ENCODE peak calls at places on chromosomes 13 and 19, in nine cellular contexts. V is activated gamma-delta T cell treated with anti-CD3 and anti-CD28 coated beads, Interleukin-2, amount 50 U/mL, for 16 hours; T is vagina; Z is RCC 7860; Y is CD4-positive, alpha-beta T cell; U is fibroblast of pulmonary artery; F is left lobe of liver; C is stimulated activated CD4-positive, alpha-beta T cell treated with anti-CD3 and anti-CD28 coated beads, Interleukin-1b, Interleukin-23, amount 100 ng/mL, for 48 hours; J is bronchial epithelial cell. G is an unnamed sample.

GRCh38 chr19:45419396-45419795 is 4.3 kb downstream of the ERCC1 start:
- DNase-seq in T (no peak), J (no peak), C (no peak), V (no peak), F (no peak), Y (no peak), Z (no peak), U (no peak), G (no peak)

GRCh38 chr19:50820549-50821247 is 2.9 kb downstream of the KLK1 start:
- DNase-seq in F (no peak), T (no peak), Y (no peak), C (no peak), J (no peak), Z (no peak), U (no peak), V (no peak), G (no peak)

GRCh38 chr19:1991516-1991915 is 24.0 kb downstream of the BTBD2 start:
- DNase-seq in T (no peak), V (no peak), U (no peak), J (no peak), Y (no peak), F (no peak), C (no peak), Z (no peak), G (no peak)

GRCh38 chr13:101258509-101258908 is 157.8 kb downstream of the NALCN start:
- DNase-seq in Z (no peak), T (no peak), J (no peak), C (no peak), Y (no peak), V (no peak), U (no peak), F (no peak), G (no peak)

GRCh38 chr13:48853381-48854102 is 122.2 kb upstream of the FNDC3A start:
- DNase-seq in Y (no peak), Z (peak), U (peak), J (no peak), F (no peak), V (no peak), T (no peak), C (peak), G (no peak)

GRCh38 chr19:22882797-22883196 is 50.7 kb downstream of the ZNF723 start:
- DNase-seq in V (no peak), F (no peak), T (no peak), C (no peak), U (peak), J (peak), Y (no peak), Z (no peak), G (no peak)

GRCh38 chr13:31119966-31120733 is 41.6 kb downstream of the HSPH1 start:
- DNase-seq in J (no peak), U (peak), F (no peak), V (no peak), Y (no peak), Z (no peak), T (no peak), C (peak), G (no peak)

GRCh38 chr13:114148521-114148855 is 16.1 kb upstream of the RASA3 start:
- DNase-seq in T (no peak), Y (peak), Z (no peak), U (no peak), J (no peak), V (peak), F (no peak), C (peak), G (peak)

GRCh38 chr19:39308531-39309304 is 11.9 kb downstream of the LRFN1 start:
- DNase-seq in J (peak), Y (no peak), Z (no peak), C (no peak), V (no peak), U (no peak), T (no peak), F (no peak), G (no peak)

GRCh38 chr13:101773062-101773461 is 320.6 kb downstream of the ITGBL1 start:
- DNase-seq in J (peak), Z (no peak), C (no peak), V (no peak), F (no peak), U (peak), Y (no peak), T (no peak), G (no peak)

GRCh38 chr13:74461011-74461410 is 326.8 kb upstream of the KLF12 start:
- DNase-seq in U (no peak), C (no peak), Y (no peak), T (no peak), Z (no peak), F (no peak), J (no peak), V (no peak), G (no peak)

GRCh38 chr13:76687467-76687866 is 198.7 kb downstream of the KCTD12 start:
- DNase-seq in T (no peak), Z (no peak), J (no peak), F (no peak), C (peak), Y (no peak), U (no peak), V (no peak), G (no peak)

GRCh38 chr13:21033224-21033855 is 28.0 kb downstream of the LATS2 start:
- DNase-seq in Y (no peak), V (no peak), J (no peak), F (no peak), C (no peak), Z (peak), T (no peak), U (peak), G (no peak)

GRCh38 chr19:30587869-30588268 is 215.7 kb downstream of the ZNF536 start:
- DNase-seq in F (no peak), J (no peak), U (no peak), C (no peak), Y (no peak), Z (no peak), V (no peak), T (no peak), G (no peak)

GRCh38 chr13:85529216-85529590 is 270.0 kb downstream of the SLITRK6 start:
- DNase-seq in C (no peak), J (peak), T (no peak), Z (no peak), V (no peak), F (no peak), Y (no peak), U (no peak), G (no peak)

GRCh38 chr19:45817725-45818301 is 2.7 kb upstream of the RSPH6A start:
- DNase-seq in C (no peak), V (no peak), U (no peak), Z (no peak), T (no peak), Y (peak), J (peak), F (no peak), G (no peak)

GRCh38 chr13:51419015-51419636 is 33.7 kb downstream of the INTS6 start:
- DNase-seq in C (no peak), Z (no peak), T (no peak), F (no peak), V (no peak), J (peak), Y (no peak), U (no peak), G (no peak)

GRCh38 chr19:752652-753517 is 2.0 kb downstream of the MISP start:
- DNase-seq in F (no peak), T (no peak), U (peak), V (no peak), C (no peak), Y (no peak), Z (peak), J (peak), G (no peak)

GRCh38 chr19:41296323-41296935 is 13.5 kb upstream of the CCDC97 start:
- DNase-seq in V (no peak), C (no peak), F (no peak), Y (no peak), Z (no peak), J (peak), U (no peak), T (no peak), G (no peak)